ENCODE peak calls at places on chromosomes 3 and 15, in nine cellular contexts. U is tibial nerve, V is cardiac muscle cell, L is psoas muscle, K is cardiac fibroblast, H is breast epithelium, Z is neural progenitor cell, R is lower leg skin, D is choroid plexus epithelial cell. S is an unnamed sample.

GRCh38 chr15:78065973-78066946 is 11.3 kb downstream of the TBC1D2B start:
- DNase-seq in R (peak; percentile 62), U (no peak), Z (no peak), K (no peak), D (peak; percentile 54), V (no peak), L (no peak), H (no peak), S (no peak)

GRCh38 chr3:143751643-143752178 is 96.6 kb downstream of the SLC9A9 start:
- DNase-seq in R (no peak), V (no peak), U (no peak), K (no peak), Z (no peak), D (no peak), H (no peak), L (no peak), S (no peak)

GRCh38 chr3:32946973-32947372 is 4.5 kb upstream of the CCR4 start:
- DNase-seq in H (no peak), L (no peak), K (no peak), Z (no peak), V (no peak), D (no peak), R (no peak), U (no peak), S (no peak)

GRCh38 chr15:40344631-40345120 is 3.9 kb upstream of the CCDC9B start:
- DNase-seq in D (peak; percentile 76), L (peak; percentile 82), U (no peak), Z (peak; percentile 72), R (no peak), V (peak; percentile 74), H (no peak), K (peak; percentile 76), S (peak; percentile 75)

GRCh38 chr15:36769110-36769509 is 189.7 kb downstream of the CDIN1 start:
- DNase-seq in V (peak; percentile 40), U (no peak), L (no peak), R (no peak), Z (no peak), D (peak; percentile 9), K (peak; percentile 41), H (no peak), S (peak; percentile 56)

GRCh38 chr3:125057186-125057850 is 1.5 kb upstream of the HEG1 start:
- DNase-seq in H (no peak), K (peak; percentile 60), Z (no peak), D (peak; percentile 73), R (no peak), V (peak; percentile 59), L (no peak), U (no peak), S (peak; percentile 70)

GRCh38 chr3:194832346-194833104 is 146.8 kb downstream of the FAM43A start:
- DNase-seq in L (no peak), D (no peak), V (no peak), R (no peak), H (no peak), K (peak; percentile 7), U (no peak), Z (no peak), S (peak; percentile 16)

GRCh38 chr3:21795152-21795837 is 44.3 kb upstream of the ZNF385D start:
- DNase-seq in L (peak; percentile 72), H (no peak), U (no peak), Z (no peak), R (no peak), K (no peak), D (no peak), V (no peak), S (no peak)

GRCh38 chr3:16392733-16393132 is 120.8 kb downstream of the RFTN1 start:
- DNase-seq in K (peak; percentile 49), L (no peak), V (peak; percentile 39), U (no peak), D (peak; percentile 85), R (no peak), H (no peak), Z (no peak), S (peak; percentile 52)

GRCh38 chr3:138113309-138113708 is 2.1 kb downstream of the DZIP1L start:
- DNase-seq in R (no peak), V (no peak), U (no peak), L (no peak), D (peak; percentile 19), K (no peak), H (no peak), Z (peak; percentile 40), S (no peak)

GRCh38 chr3:108103971-108104797 is 13.4 kb upstream of the CD47 start:
- DNase-seq in K (peak; percentile 66), V (peak; percentile 75), U (no peak), R (no peak), D (peak; percentile 41), Z (no peak), L (no peak), H (no peak), S (peak; percentile 57)

GRCh38 chr3:62065985-62066693 is 307.2 kb downstream of the FEZF2 start:
- DNase-seq in L (no peak), V (no peak), U (no peak), D (peak; percentile 32), K (no peak), Z (no peak), H (no peak), R (no peak), S (no peak)

GRCh38 chr3:10757821-10758130 is 58.3 kb upstream of the SLC6A11 start:
- DNase-seq in V (no peak), U (no peak), K (no peak), R (peak; percentile 75), H (no peak), D (no peak), L (no peak), Z (no peak), S (no peak)

GRCh38 chr3:50606596-50606995 is 5.0 kb downstream of the CISH start:
- DNase-seq in U (no peak), V (no peak), R (no peak), L (no peak), D (no peak), K (no peak), Z (no peak), H (no peak), S (no peak)

GRCh38 chr3:23175361-23176073 is 27.6 kb upstream of the UBE2E2 start:
- DNase-seq in K (peak; percentile 10), R (no peak), L (no peak), H (no peak), Z (no peak), U (no peak), V (no peak), D (no peak), S (peak; percentile 49)

GRCh38 chr3:47612178-47612577 is 33.5 kb upstream of the CSPG5 start:
- DNase-seq in L (no peak), V (peak; percentile 90), K (peak; percentile 84), H (no peak), Z (no peak), U (no peak), D (peak; percentile 90), R (no peak), S (peak; percentile 89)

DNA sequence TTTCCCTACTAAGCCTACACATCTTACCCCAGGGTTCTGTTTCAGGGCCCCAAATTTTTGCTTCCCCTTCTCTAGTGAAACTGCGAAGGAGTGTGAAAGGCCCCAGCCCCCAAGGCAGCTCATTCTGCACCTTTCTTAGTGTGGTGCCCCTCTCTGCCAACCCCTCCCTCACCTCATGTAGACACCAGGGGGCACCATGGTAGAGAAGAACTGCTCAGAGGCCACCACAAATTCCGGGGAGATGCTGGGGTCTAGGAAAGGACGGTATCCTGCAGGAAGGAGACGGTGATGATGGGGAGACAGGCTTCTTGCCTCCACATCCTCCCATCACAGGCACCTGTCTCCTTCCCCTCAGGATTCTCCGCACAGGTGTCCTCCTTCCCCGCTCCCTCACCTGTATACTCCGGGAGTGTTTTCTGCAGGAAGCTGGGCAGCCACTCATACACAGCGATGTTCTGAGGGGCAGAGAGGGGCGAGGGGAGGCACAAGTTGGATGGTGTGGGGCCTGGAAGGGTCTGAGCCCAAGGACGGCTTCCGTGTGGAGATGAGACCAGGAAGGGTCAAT is 3.6 kb downstream of the DUOX2 start:
- DNase-seq in L (no peak), U (no peak), D (no peak), Z (peak; percentile 25), V (no peak), H (no peak), K (no peak), R (no peak), S (no peak)
- TF ChIP-seq CTCF in L (no peak), U (no peak), D (no peak), Z (peak; percentile 25), V (no peak), H (no peak), K (peak; percentile 14), R (no peak), S (no peak)

DNA sequence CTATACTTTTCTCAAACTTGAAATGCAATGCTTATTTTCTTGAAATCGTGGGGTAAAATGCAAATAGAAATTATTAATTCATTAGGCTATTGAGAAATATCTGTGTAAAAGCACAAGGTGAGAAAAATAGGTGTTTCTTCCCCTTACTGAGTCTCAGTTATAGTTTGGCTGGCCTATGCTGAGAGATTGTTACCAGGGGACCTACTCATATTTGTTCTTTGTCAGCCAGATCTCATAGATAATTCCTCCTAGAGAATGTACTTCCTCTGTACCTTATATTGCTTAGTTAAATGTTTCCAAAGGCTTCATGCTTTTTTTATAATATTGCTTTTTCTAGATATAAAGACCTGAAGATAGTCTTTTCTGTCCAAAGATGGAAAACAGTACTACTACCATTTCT is 60.0 kb upstream of the TRPC1 start:
- DNase-seq in V (no peak), Z (no peak), U (no peak), R (no peak), H (no peak), K (no peak), L (no peak), D (no peak), S (no peak)
- H3K4me3 ChIP-seq in V (no peak overlapping the region), Z (no peak overlapping the region), U (no peak overlapping the region), R (no peak overlapping the region), H (no peak overlapping the region), K (no peak overlapping the region), L (no peak overlapping the region), D (no peak overlapping the region), S (no peak overlapping the region)

GRCh38 chr3:160685144-160685766 is 8.3 kb downstream of the ARL14 start:
- DNase-seq in Z (no peak), U (no peak), H (no peak), L (no peak), V (no peak), R (no peak), D (peak; percentile 28), K (no peak), S (no peak)
- TF ChIP-seq CTCF in Z (peak; percentile 37), U (no peak), H (no peak), L (peak; percentile 18), V (peak; percentile 41), R (no peak), D (peak; percentile 49), K (peak; percentile 37), S (peak; percentile 49)

GRCh38 chr3:12886736-12887135 is 45.4 kb upstream of the RPL32 start:
- DNase-seq in U (no peak), R (no peak), L (peak; percentile 75), D (no peak), H (no peak), K (no peak), Z (no peak), V (no peak), S (no peak)
- H3K4me3 ChIP-seq in U (no peak overlapping the region), R (no peak overlapping the region), L (peak overlapping the region; percentile 48), D (no peak overlapping the region), H (no peak overlapping the region), K (no peak overlapping the region), Z (no peak overlapping the region), V (no peak overlapping the region), S (no peak overlapping the region)

S was measured in fibroblast of pulmonary artery.